ENCODE peak calls at places on chromosomes 6 and 20, in ten cellular contexts. One of them, this sample, is unnamed.

GRCh38 chr6:130632897-130633296 is 194.3 kb upstream of the SMLR1 start:
- DNase-seq in stimulated activated CD4-positive, alpha-beta T cell treated with anti-CD3 and anti-CD28 coated beads, Interleukin-4, amount 100 ng/mL, for 48 hours: no peak
- DNase-seq in NCI-H1436: no peak
- DNase-seq in activated naive CD4-positive, alpha-beta T cell treated with anti-CD3 and anti-CD28 coated beads, Interleukin-2, amount 10 ng/mL, durations not matched to agents 7 days and 5 days: no peak
- DNase-seq in ascending aorta: no peak
- DNase-seq in anterior cingulate cortex: no peak
- DNase-seq in heart left ventricle: no peak
- DNase-seq in dermis blood vessel endothelial cell: no peak
- DNase-seq in mammary epithelial cell: no peak
- DNase-seq in activated CD4-positive, alpha-beta T cell treated with anti-CD3 and anti-CD28 coated beads, Interleukin-2, amount 10 ng/mL, durations not matched to agents 24 days and 14 days: no peak
- DNase-seq in this sample: no peak

GRCh38 chr20:58447733-58448391 is 58.8 kb downstream of the VAPB start:
- DNase-seq in stimulated activated CD4-positive, alpha-beta T cell treated with anti-CD3 and anti-CD28 coated beads, Interleukin-4, amount 100 ng/mL, for 48 hours: peak
- DNase-seq in NCI-H1436: peak
- DNase-seq in activated naive CD4-positive, alpha-beta T cell treated with anti-CD3 and anti-CD28 coated beads, Interleukin-2, amount 10 ng/mL, durations not matched to agents 7 days and 5 days: peak
- DNase-seq in ascending aorta: no peak
- DNase-seq in anterior cingulate cortex: no peak
- DNase-seq in heart left ventricle: no peak
- DNase-seq in dermis blood vessel endothelial cell: peak
- DNase-seq in mammary epithelial cell: peak
- DNase-seq in activated CD4-positive, alpha-beta T cell treated with anti-CD3 and anti-CD28 coated beads, Interleukin-2, amount 10 ng/mL, durations not matched to agents 24 days and 14 days: peak
- DNase-seq in this sample: no peak

GRCh38 chr20:19964289-19965263 is 52.6 kb upstream of the NAA20 start:
- DNase-seq in stimulated activated CD4-positive, alpha-beta T cell treated with anti-CD3 and anti-CD28 coated beads, Interleukin-4, amount 100 ng/mL, for 48 hours: no peak
- DNase-seq in NCI-H1436: no peak
- DNase-seq in activated naive CD4-positive, alpha-beta T cell treated with anti-CD3 and anti-CD28 coated beads, Interleukin-2, amount 10 ng/mL, durations not matched to agents 7 days and 5 days: no peak
- DNase-seq in ascending aorta: no peak
- DNase-seq in anterior cingulate cortex: no peak
- DNase-seq in heart left ventricle: peak
- DNase-seq in dermis blood vessel endothelial cell: peak
- DNase-seq in mammary epithelial cell: peak
- DNase-seq in activated CD4-positive, alpha-beta T cell treated with anti-CD3 and anti-CD28 coated beads, Interleukin-2, amount 10 ng/mL, durations not matched to agents 24 days and 14 days: no peak
- DNase-seq in this sample: no peak

GRCh38 chr20:50580016-50580747 is 70.0 kb downstream of the PTPN1 start:
- DNase-seq in stimulated activated CD4-positive, alpha-beta T cell treated with anti-CD3 and anti-CD28 coated beads, Interleukin-4, amount 100 ng/mL, for 48 hours: peak
- DNase-seq in NCI-H1436: no peak
- DNase-seq in activated naive CD4-positive, alpha-beta T cell treated with anti-CD3 and anti-CD28 coated beads, Interleukin-2, amount 10 ng/mL, durations not matched to agents 7 days and 5 days: peak
- DNase-seq in ascending aorta: no peak
- DNase-seq in anterior cingulate cortex: no peak
- DNase-seq in heart left ventricle: peak
- DNase-seq in dermis blood vessel endothelial cell: peak
- DNase-seq in mammary epithelial cell: no peak
- DNase-seq in activated CD4-positive, alpha-beta T cell treated with anti-CD3 and anti-CD28 coated beads, Interleukin-2, amount 10 ng/mL, durations not matched to agents 24 days and 14 days: peak
- DNase-seq in this sample: peak

GRCh38 chr6:158610319-158610968 is 34.1 kb downstream of the DYNLT1 start:
- DNase-seq in stimulated activated CD4-positive, alpha-beta T cell treated with anti-CD3 and anti-CD28 coated beads, Interleukin-4, amount 100 ng/mL, for 48 hours: no peak
- DNase-seq in NCI-H1436: no peak
- DNase-seq in activated naive CD4-positive, alpha-beta T cell treated with anti-CD3 and anti-CD28 coated beads, Interleukin-2, amount 10 ng/mL, durations not matched to agents 7 days and 5 days: no peak
- DNase-seq in ascending aorta: no peak
- DNase-seq in anterior cingulate cortex: no peak
- DNase-seq in heart left ventricle: no peak
- DNase-seq in dermis blood vessel endothelial cell: no peak
- DNase-seq in mammary epithelial cell: no peak
- DNase-seq in activated CD4-positive, alpha-beta T cell treated with anti-CD3 and anti-CD28 coated beads, Interleukin-2, amount 10 ng/mL, durations not matched to agents 24 days and 14 days: no peak
- DNase-seq in this sample: no peak

GRCh38 chr20:19304389-19304788 is 91.9 kb downstream of the SLC24A3 start:
- DNase-seq in stimulated activated CD4-positive, alpha-beta T cell treated with anti-CD3 and anti-CD28 coated beads, Interleukin-4, amount 100 ng/mL, for 48 hours: no peak
- DNase-seq in NCI-H1436: no peak
- DNase-seq in activated naive CD4-positive, alpha-beta T cell treated with anti-CD3 and anti-CD28 coated beads, Interleukin-2, amount 10 ng/mL, durations not matched to agents 7 days and 5 days: no peak
- DNase-seq in ascending aorta: no peak
- DNase-seq in anterior cingulate cortex: no peak
- DNase-seq in heart left ventricle: no peak
- DNase-seq in dermis blood vessel endothelial cell: no peak
- DNase-seq in mammary epithelial cell: no peak
- DNase-seq in activated CD4-positive, alpha-beta T cell treated with anti-CD3 and anti-CD28 coated beads, Interleukin-2, amount 10 ng/mL, durations not matched to agents 24 days and 14 days: no peak
- DNase-seq in this sample: no peak

GRCh38 chr6:106751501-106752252 is 122.3 kb downstream of the QRSL1 start:
- DNase-seq in stimulated activated CD4-positive, alpha-beta T cell treated with anti-CD3 and anti-CD28 coated beads, Interleukin-4, amount 100 ng/mL, for 48 hours: no peak
- DNase-seq in NCI-H1436: no peak
- DNase-seq in activated naive CD4-positive, alpha-beta T cell treated with anti-CD3 and anti-CD28 coated beads, Interleukin-2, amount 10 ng/mL, durations not matched to agents 7 days and 5 days: no peak
- DNase-seq in ascending aorta: no peak
- DNase-seq in anterior cingulate cortex: no peak
- DNase-seq in heart left ventricle: no peak
- DNase-seq in dermis blood vessel endothelial cell: no peak
- DNase-seq in mammary epithelial cell: peak
- DNase-seq in activated CD4-positive, alpha-beta T cell treated with anti-CD3 and anti-CD28 coated beads, Interleukin-2, amount 10 ng/mL, durations not matched to agents 24 days and 14 days: no peak
- DNase-seq in this sample: no peak

GRCh38 chr6:79821859-79822258 is 125.5 kb downstream of the ELOVL4 start:
- DNase-seq in stimulated activated CD4-positive, alpha-beta T cell treated with anti-CD3 and anti-CD28 coated beads, Interleukin-4, amount 100 ng/mL, for 48 hours: no peak
- DNase-seq in NCI-H1436: no peak
- DNase-seq in activated naive CD4-positive, alpha-beta T cell treated with anti-CD3 and anti-CD28 coated beads, Interleukin-2, amount 10 ng/mL, durations not matched to agents 7 days and 5 days: no peak
- DNase-seq in ascending aorta: no peak
- DNase-seq in anterior cingulate cortex: no peak
- DNase-seq in heart left ventricle: no peak
- DNase-seq in dermis blood vessel endothelial cell: no peak
- DNase-seq in mammary epithelial cell: peak
- DNase-seq in activated CD4-positive, alpha-beta T cell treated with anti-CD3 and anti-CD28 coated beads, Interleukin-2, amount 10 ng/mL, durations not matched to agents 24 days and 14 days: no peak
- DNase-seq in this sample: no peak

GRCh38 chr6:34242252-34243130 is 5.8 kb downstream of the HMGA1 start:
- DNase-seq in stimulated activated CD4-positive, alpha-beta T cell treated with anti-CD3 and anti-CD28 coated beads, Interleukin-4, amount 100 ng/mL, for 48 hours: no peak
- DNase-seq in NCI-H1436: no peak
- DNase-seq in activated naive CD4-positive, alpha-beta T cell treated with anti-CD3 and anti-CD28 coated beads, Interleukin-2, amount 10 ng/mL, durations not matched to agents 7 days and 5 days: no peak
- DNase-seq in ascending aorta: no peak
- DNase-seq in anterior cingulate cortex: no peak
- DNase-seq in heart left ventricle: peak
- DNase-seq in dermis blood vessel endothelial cell: no peak
- DNase-seq in mammary epithelial cell: no peak
- DNase-seq in activated CD4-positive, alpha-beta T cell treated with anti-CD3 and anti-CD28 coated beads, Interleukin-2, amount 10 ng/mL, durations not matched to agents 24 days and 14 days: peak
- DNase-seq in this sample: no peak

GRCh38 chr6:56890683-56891429 is 64.1 kb upstream of the BEND6 start:
- DNase-seq in stimulated activated CD4-positive, alpha-beta T cell treated with anti-CD3 and anti-CD28 coated beads, Interleukin-4, amount 100 ng/mL, for 48 hours: no peak
- DNase-seq in NCI-H1436: no peak
- DNase-seq in activated naive CD4-positive, alpha-beta T cell treated with anti-CD3 and anti-CD28 coated beads, Interleukin-2, amount 10 ng/mL, durations not matched to agents 7 days and 5 days: no peak
- DNase-seq in ascending aorta: no peak
- DNase-seq in anterior cingulate cortex: peak
- DNase-seq in heart left ventricle: no peak
- DNase-seq in dermis blood vessel endothelial cell: peak
- DNase-seq in mammary epithelial cell: peak
- DNase-seq in activated CD4-positive, alpha-beta T cell treated with anti-CD3 and anti-CD28 coated beads, Interleukin-2, amount 10 ng/mL, durations not matched to agents 24 days and 14 days: peak
- DNase-seq in this sample: no peak

GRCh38 chr20:4812641-4813075 is 90.9 kb downstream of the PRND start:
- DNase-seq in stimulated activated CD4-positive, alpha-beta T cell treated with anti-CD3 and anti-CD28 coated beads, Interleukin-4, amount 100 ng/mL, for 48 hours: no peak
- DNase-seq in NCI-H1436: no peak
- DNase-seq in activated naive CD4-positive, alpha-beta T cell treated with anti-CD3 and anti-CD28 coated beads, Interleukin-2, amount 10 ng/mL, durations not matched to agents 7 days and 5 days: peak
- DNase-seq in ascending aorta: no peak
- DNase-seq in anterior cingulate cortex: no peak
- DNase-seq in heart left ventricle: no peak
- DNase-seq in dermis blood vessel endothelial cell: no peak
- DNase-seq in mammary epithelial cell: no peak
- DNase-seq in activated CD4-positive, alpha-beta T cell treated with anti-CD3 and anti-CD28 coated beads, Interleukin-2, amount 10 ng/mL, durations not matched to agents 24 days and 14 days: no peak
- DNase-seq in this sample: no peak

GRCh38 chr6:23559587-23560343 is 566.2 kb upstream of the NRSN1 start:
- DNase-seq in stimulated activated CD4-positive, alpha-beta T cell treated with anti-CD3 and anti-CD28 coated beads, Interleukin-4, amount 100 ng/mL, for 48 hours: no peak
- DNase-seq in NCI-H1436: no peak
- DNase-seq in activated naive CD4-positive, alpha-beta T cell treated with anti-CD3 and anti-CD28 coated beads, Interleukin-2, amount 10 ng/mL, durations not matched to agents 7 days and 5 days: no peak
- DNase-seq in ascending aorta: no peak
- DNase-seq in anterior cingulate cortex: no peak
- DNase-seq in heart left ventricle: no peak
- DNase-seq in dermis blood vessel endothelial cell: no peak
- DNase-seq in mammary epithelial cell: no peak
- DNase-seq in activated CD4-positive, alpha-beta T cell treated with anti-CD3 and anti-CD28 coated beads, Interleukin-2, amount 10 ng/mL, durations not matched to agents 24 days and 14 days: no peak
- DNase-seq in this sample: no peak

GRCh38 chr20:39961667-39962066 is 727.4 kb downstream of the MAFB start:
- DNase-seq in stimulated activated CD4-positive, alpha-beta T cell treated with anti-CD3 and anti-CD28 coated beads, Interleukin-4, amount 100 ng/mL, for 48 hours: no peak
- DNase-seq in NCI-H1436: no peak
- DNase-seq in activated naive CD4-positive, alpha-beta T cell treated with anti-CD3 and anti-CD28 coated beads, Interleukin-2, amount 10 ng/mL, durations not matched to agents 7 days and 5 days: no peak
- DNase-seq in ascending aorta: no peak
- DNase-seq in anterior cingulate cortex: no peak
- DNase-seq in heart left ventricle: no peak
- DNase-seq in dermis blood vessel endothelial cell: no peak
- DNase-seq in mammary epithelial cell: no peak
- DNase-seq in activated CD4-positive, alpha-beta T cell treated with anti-CD3 and anti-CD28 coated beads, Interleukin-2, amount 10 ng/mL, durations not matched to agents 24 days and 14 days: no peak
- DNase-seq in this sample: no peak

GRCh38 chr6:163620670-163621330 is 206.3 kb downstream of the QKI start:
- DNase-seq in stimulated activated CD4-positive, alpha-beta T cell treated with anti-CD3 and anti-CD28 coated beads, Interleukin-4, amount 100 ng/mL, for 48 hours: no peak
- DNase-seq in NCI-H1436: no peak
- DNase-seq in activated naive CD4-positive, alpha-beta T cell treated with anti-CD3 and anti-CD28 coated beads, Interleukin-2, amount 10 ng/mL, durations not matched to agents 7 days and 5 days: no peak
- DNase-seq in ascending aorta: no peak
- DNase-seq in anterior cingulate cortex: no peak
- DNase-seq in heart left ventricle: no peak
- DNase-seq in dermis blood vessel endothelial cell: no peak
- DNase-seq in mammary epithelial cell: no peak
- DNase-seq in activated CD4-positive, alpha-beta T cell treated with anti-CD3 and anti-CD28 coated beads, Interleukin-2, amount 10 ng/mL, durations not matched to agents 24 days and 14 days: no peak
- DNase-seq in this sample: no peak

GRCh38 chr6:125888989-125889656 is 67.4 kb upstream of the HINT3 start:
- DNase-seq in stimulated activated CD4-positive, alpha-beta T cell treated with anti-CD3 and anti-CD28 coated beads, Interleukin-4, amount 100 ng/mL, for 48 hours: no peak
- DNase-seq in NCI-H1436: no peak
- DNase-seq in activated naive CD4-positive, alpha-beta T cell treated with anti-CD3 and anti-CD28 coated beads, Interleukin-2, amount 10 ng/mL, durations not matched to agents 7 days and 5 days: peak
- DNase-seq in ascending aorta: no peak
- DNase-seq in anterior cingulate cortex: no peak
- DNase-seq in heart left ventricle: no peak
- DNase-seq in dermis blood vessel endothelial cell: peak
- DNase-seq in mammary epithelial cell: peak
- DNase-seq in activated CD4-positive, alpha-beta T cell treated with anti-CD3 and anti-CD28 coated beads, Interleukin-2, amount 10 ng/mL, durations not matched to agents 24 days and 14 days: peak
- DNase-seq in this sample: no peak

GRCh38 chr6:42007286-42007685 is 43.0 kb upstream of the TAF8 start:
- DNase-seq in stimulated activated CD4-positive, alpha-beta T cell treated with anti-CD3 and anti-CD28 coated beads, Interleukin-4, amount 100 ng/mL, for 48 hours: no peak
- DNase-seq in NCI-H1436: no peak
- DNase-seq in activated naive CD4-positive, alpha-beta T cell treated with anti-CD3 and anti-CD28 coated beads, Interleukin-2, amount 10 ng/mL, durations not matched to agents 7 days and 5 days: no peak
- DNase-seq in ascending aorta: no peak
- DNase-seq in anterior cingulate cortex: no peak
- DNase-seq in heart left ventricle: no peak
- DNase-seq in dermis blood vessel endothelial cell: no peak
- DNase-seq in mammary epithelial cell: no peak
- DNase-seq in activated CD4-positive, alpha-beta T cell treated with anti-CD3 and anti-CD28 coated beads, Interleukin-2, amount 10 ng/mL, durations not matched to agents 24 days and 14 days: no peak
- DNase-seq in this sample: no peak

GRCh38 chr6:138455746-138456392 is 43.4 kb downstream of the NHSL1 start:
- DNase-seq in stimulated activated CD4-positive, alpha-beta T cell treated with anti-CD3 and anti-CD28 coated beads, Interleukin-4, amount 100 ng/mL, for 48 hours: no peak
- DNase-seq in NCI-H1436: no peak
- DNase-seq in activated naive CD4-positive, alpha-beta T cell treated with anti-CD3 and anti-CD28 coated beads, Interleukin-2, amount 10 ng/mL, durations not matched to agents 7 days and 5 days: peak
- DNase-seq in ascending aorta: no peak
- DNase-seq in anterior cingulate cortex: no peak
- DNase-seq in heart left ventricle: no peak
- DNase-seq in dermis blood vessel endothelial cell: peak
- DNase-seq in mammary epithelial cell: peak
- DNase-seq in activated CD4-positive, alpha-beta T cell treated with anti-CD3 and anti-CD28 coated beads, Interleukin-2, amount 10 ng/mL, durations not matched to agents 24 days and 14 days: peak
- DNase-seq in this sample: no peak

GRCh38 chr6:10425973-10426780 is 11.3 kb upstream of the TFAP2A start:
- DNase-seq in stimulated activated CD4-positive, alpha-beta T cell treated with anti-CD3 and anti-CD28 coated beads, Interleukin-4, amount 100 ng/mL, for 48 hours: no peak
- DNase-seq in NCI-H1436: peak
- DNase-seq in activated naive CD4-positive, alpha-beta T cell treated with anti-CD3 and anti-CD28 coated beads, Interleukin-2, amount 10 ng/mL, durations not matched to agents 7 days and 5 days: no peak
- DNase-seq in ascending aorta: no peak
- DNase-seq in anterior cingulate cortex: no peak
- DNase-seq in heart left ventricle: peak
- DNase-seq in dermis blood vessel endothelial cell: no peak
- DNase-seq in mammary epithelial cell: peak
- DNase-seq in activated CD4-positive, alpha-beta T cell treated with anti-CD3 and anti-CD28 coated beads, Interleukin-2, amount 10 ng/mL, durations not matched to agents 24 days and 14 days: peak
- DNase-seq in this sample: no peak

GRCh38 chr6:90131614-90132423 is 164.8 kb downstream of the BACH2 start:
- DNase-seq in stimulated activated CD4-positive, alpha-beta T cell treated with anti-CD3 and anti-CD28 coated beads, Interleukin-4, amount 100 ng/mL, for 48 hours: no peak
- DNase-seq in NCI-H1436: no peak
- DNase-seq in activated naive CD4-positive, alpha-beta T cell treated with anti-CD3 and anti-CD28 coated beads, Interleukin-2, amount 10 ng/mL, durations not matched to agents 7 days and 5 days: no peak
- DNase-seq in ascending aorta: peak
- DNase-seq in anterior cingulate cortex: no peak
- DNase-seq in heart left ventricle: no peak
- DNase-seq in dermis blood vessel endothelial cell: no peak
- DNase-seq in mammary epithelial cell: no peak
- DNase-seq in activated CD4-positive, alpha-beta T cell treated with anti-CD3 and anti-CD28 coated beads, Interleukin-2, amount 10 ng/mL, durations not matched to agents 24 days and 14 days: no peak
- DNase-seq in this sample: peak

GRCh38 chr6:44569931-44570385 is 182.5 kb downstream of the CDC5L start:
- DNase-seq in stimulated activated CD4-positive, alpha-beta T cell treated with anti-CD3 and anti-CD28 coated beads, Interleukin-4, amount 100 ng/mL, for 48 hours: no peak
- DNase-seq in NCI-H1436: no peak
- DNase-seq in activated naive CD4-positive, alpha-beta T cell treated with anti-CD3 and anti-CD28 coated beads, Interleukin-2, amount 10 ng/mL, durations not matched to agents 7 days and 5 days: no peak
- DNase-seq in ascending aorta: no peak
- DNase-seq in anterior cingulate cortex: no peak
- DNase-seq in heart left ventricle: peak
- DNase-seq in dermis blood vessel endothelial cell: no peak
- DNase-seq in mammary epithelial cell: no peak
- DNase-seq in activated CD4-positive, alpha-beta T cell treated with anti-CD3 and anti-CD28 coated beads, Interleukin-2, amount 10 ng/mL, durations not matched to agents 24 days and 14 days: no peak
- DNase-seq in this sample: peak

GRCh38 chr6:21348462-21349195 is 244.9 kb upstream of the SOX4 start:
- DNase-seq in stimulated activated CD4-positive, alpha-beta T cell treated with anti-CD3 and anti-CD28 coated beads, Interleukin-4, amount 100 ng/mL, for 48 hours: no peak
- DNase-seq in NCI-H1436: no peak
- DNase-seq in activated naive CD4-positive, alpha-beta T cell treated with anti-CD3 and anti-CD28 coated beads, Interleukin-2, amount 10 ng/mL, durations not matched to agents 7 days and 5 days: no peak
- DNase-seq in ascending aorta: peak
- DNase-seq in anterior cingulate cortex: no peak
- DNase-seq in heart left ventricle: peak
- DNase-seq in dermis blood vessel endothelial cell: peak
- DNase-seq in mammary epithelial cell: peak
- DNase-seq in activated CD4-positive, alpha-beta T cell treated with anti-CD3 and anti-CD28 coated beads, Interleukin-2, amount 10 ng/mL, durations not matched to agents 24 days and 14 days: no peak
- DNase-seq in this sample: no peak

GRCh38 chr20:62044671-62045070 is 21.0 kb downstream of the TAF4 start:
- DNase-seq in stimulated activated CD4-positive, alpha-beta T cell treated with anti-CD3 and anti-CD28 coated beads, Interleukin-4, amount 100 ng/mL, for 48 hours: no peak
- DNase-seq in NCI-H1436: no peak
- DNase-seq in activated naive CD4-positive, alpha-beta T cell treated with anti-CD3 and anti-CD28 coated beads, Interleukin-2, amount 10 ng/mL, durations not matched to agents 7 days and 5 days: no peak
- DNase-seq in ascending aorta: no peak
- DNase-seq in anterior cingulate cortex: no peak
- DNase-seq in heart left ventricle: peak
- DNase-seq in dermis blood vessel endothelial cell: no peak
- DNase-seq in mammary epithelial cell: no peak
- DNase-seq in activated CD4-positive, alpha-beta T cell treated with anti-CD3 and anti-CD28 coated beads, Interleukin-2, amount 10 ng/mL, durations not matched to agents 24 days and 14 days: no peak
- DNase-seq in this sample: no peak

GRCh38 chr20:50305636-50306477 is 115.2 kb downstream of the CEBPB start:
- DNase-seq in stimulated activated CD4-positive, alpha-beta T cell treated with anti-CD3 and anti-CD28 coated beads, Interleukin-4, amount 100 ng/mL, for 48 hours: no peak
- DNase-seq in NCI-H1436: no peak
- DNase-seq in activated naive CD4-positive, alpha-beta T cell treated with anti-CD3 and anti-CD28 coated beads, Interleukin-2, amount 10 ng/mL, durations not matched to agents 7 days and 5 days: no peak
- DNase-seq in ascending aorta: no peak
- DNase-seq in anterior cingulate cortex: no peak
- DNase-seq in heart left ventricle: no peak
- DNase-seq in dermis blood vessel endothelial cell: no peak
- DNase-seq in mammary epithelial cell: no peak
- DNase-seq in activated CD4-positive, alpha-beta T cell treated with anti-CD3 and anti-CD28 coated beads, Interleukin-2, amount 10 ng/mL, durations not matched to agents 24 days and 14 days: no peak
- DNase-seq in this sample: no peak

GRCh38 chr6:7921071-7921470 is 10.5 kb upstream of the TXNDC5 start:
- DNase-seq in stimulated activated CD4-positive, alpha-beta T cell treated with anti-CD3 and anti-CD28 coated beads, Interleukin-4, amount 100 ng/mL, for 48 hours: no peak
- DNase-seq in NCI-H1436: no peak
- DNase-seq in activated naive CD4-positive, alpha-beta T cell treated with anti-CD3 and anti-CD28 coated beads, Interleukin-2, amount 10 ng/mL, durations not matched to agents 7 days and 5 days: no peak
- DNase-seq in ascending aorta: no peak
- DNase-seq in anterior cingulate cortex: no peak
- DNase-seq in heart left ventricle: no peak
- DNase-seq in dermis blood vessel endothelial cell: no peak
- DNase-seq in mammary epithelial cell: no peak
- DNase-seq in activated CD4-positive, alpha-beta T cell treated with anti-CD3 and anti-CD28 coated beads, Interleukin-2, amount 10 ng/mL, durations not matched to agents 24 days and 14 days: peak
- DNase-seq in this sample: no peak